ENCODE peak calls at places on chromosome 5, in four cellular contexts. I, Z, N and Y are unnamed samples. For H3K36me3, the result is how much of the 10 kb centered on the place peaks cover.

GRCh38 chr5:855771-856530 is 5.2 kb upstream of the ZDHHC11 start:
- DNase-seq in N (no peak), Z (no peak), I (no peak), Y (peak)

GRCh38 chr5:177351392-177352329 is at the start of gene LMAN2:
- DNase-seq in N (peak), I (peak), Z (peak), Y (peak)

GRCh38 chr5:124996023-124996763 is 249.8 kb upstream of the ZNF608 start:
- DNase-seq in Z (no peak), N (peak), I (no peak), Y (no peak)

GRCh38 chr5:29218138-29218537 is 1975.3 kb upstream of the CDH6 start:
- DNase-seq in I (no peak), N (no peak), Z (no peak), Y (no peak)

GRCh38 chr5:135137146-135137915 is 103.3 kb upstream of the PITX1 start:
- DNase-seq in Z (no peak), N (no peak), I (no peak), Y (no peak)

GRCh38 chr5:72206994-72207393 is 99.7 kb downstream of the MAP1B start:
- DNase-seq in I (no peak), N (no peak), Z (no peak), Y (no peak)

GRCh38 chr5:8394965-8395364 is 526.0 kb downstream of the MTRR start:
- DNase-seq in N (no peak), I (no peak), Z (no peak), Y (peak)

GRCh38 chr5:141692919-141693848 is 11.2 kb upstream of the ARAP3 start:
- DNase-seq in N (peak), I (no peak), Z (no peak), Y (peak)

GRCh38 chr5:118551031-118551430 is 437.3 kb downstream of the DTWD2 start:
- DNase-seq in N (no peak), Z (no peak), I (no peak), Y (no peak)

GRCh38 chr5:100664140-100664539 is 129.0 kb downstream of the FAM174A start:
- DNase-seq in Z (no peak), N (no peak), I (no peak), Y (no peak)

GRCh38 chr5:100667021-100667671 is 132.0 kb downstream of the FAM174A start:
- DNase-seq in N (peak), I (no peak), Z (no peak), Y (no peak)

GRCh38 chr5:100668511-100668910 is 133.3 kb downstream of the FAM174A start:
- DNase-seq in I (no peak), N (peak), Z (no peak), Y (no peak)
- H3K36me3 ChIP-seq in I (under half), N (under half), Z (under half), Y (under half)

GRCh38 chr5:122081541-122081940 is 3.5 kb upstream of the LOX start:
- DNase-seq in Z (no peak), I (no peak), N (no peak), Y (no peak)

GRCh38 chr5:122077451-122078115 is 476 bp downstream of the LOX start:
- DNase-seq in N (no peak), I (peak), Z (peak), Y (peak)

GRCh38 chr5:122076669-122077450 is 1.2 kb downstream of the LOX start:
- DNase-seq in N (peak), Z (peak), I (peak), Y (peak)

GRCh38 chr5:122076023-122076422 is 2.0 kb downstream of the LOX start:
- DNase-seq in I (no peak), N (no peak), Z (no peak), Y (no peak)

GRCh38 chr5:122078116-122078865 is at the start of gene LOX:
- DNase-seq in N (peak), Z (peak), I (peak), Y (peak)
- H3K4me3 ChIP-seq in N (peak), Z (peak), I (peak), Y (peak)

GRCh38 chr5:15263406-15263805 is 236.6 kb upstream of the FBXL7 start:
- DNase-seq in I (no peak), N (no peak), Z (no peak), Y (no peak)
- H3K36me3 ChIP-seq in I (under half), N (under half), Z (under half), Y (under half)

GRCh38 chr5:151627650-151628049 is 36.5 kb upstream of the FAT2 start:
- DNase-seq in Z (no peak), I (no peak), N (peak), Y (no peak)
- H3K4me3 ChIP-seq in Z (no peak), I (no peak), N (no peak), Y (no peak)

DNA sequence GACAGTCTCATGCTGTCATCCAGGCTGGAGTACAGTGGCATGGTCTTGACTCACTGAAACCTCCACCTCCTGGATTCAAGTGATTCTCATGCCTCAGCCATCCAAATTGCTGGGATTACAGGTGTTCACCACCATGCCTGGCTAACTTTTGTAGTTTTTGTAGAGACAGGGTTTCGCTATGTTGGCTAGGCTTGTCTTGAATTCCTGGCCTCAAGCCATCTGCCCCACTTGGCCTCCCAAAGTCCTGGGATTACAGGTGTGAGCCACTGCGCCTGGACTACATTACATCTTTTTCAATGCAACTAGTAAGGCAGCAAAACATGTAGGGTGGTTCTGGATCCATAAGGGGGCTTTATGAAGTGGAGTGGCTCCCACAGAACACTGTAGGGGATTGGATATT is 29.6 kb upstream of the RASGEF1C start:
- DNase-seq in N (no peak), Z (no peak), I (no peak), Y (no peak)
- H3K36me3 ChIP-seq in N (under half), Z (under half), I (under half), Y (under half)

GRCh38 chr5:107571621-107572489 is 98.9 kb downstream of the EFNA5 start:
- DNase-seq in I (peak), Z (peak), N (peak), Y (peak)
- H3K4me3 ChIP-seq in I (peak), Z (peak), N (peak), Y (no peak)

GRCh38 chr5:54678737-54679136 is 161.2 kb downstream of the SNX18 start:
- DNase-seq in N (no peak), Z (no peak), I (no peak), Y (no peak)

GRCh38 chr5:54676964-54677363 is 159.4 kb downstream of the SNX18 start:
- DNase-seq in Z (no peak), I (no peak), N (no peak), Y (no peak)

GRCh38 chr5:54673523-54674225 is 156.1 kb downstream of the SNX18 start:
- DNase-seq in Z (no peak), I (no peak), N (peak), Y (no peak)

GRCh38 chr5:54679686-54680085 is 162.1 kb downstream of the SNX18 start:
- DNase-seq in N (peak), I (no peak), Z (no peak), Y (no peak)

GRCh38 chr5:54676466-54676865 is 158.9 kb downstream of the SNX18 start:
- DNase-seq in N (peak), I (no peak), Z (no peak), Y (no peak)
- H3K36me3 ChIP-seq in N (under half), I (under half), Z (under half), Y (under half)

GRCh38 chr5:6159864-6160199 is 218.5 kb downstream of the MED10 start:
- DNase-seq in Z (no peak), I (no peak), N (no peak), Y (no peak)
- H3K4me3 ChIP-seq in Z (no peak), I (no peak), N (no peak), Y (no peak)